ENCODE peak calls at places on chromosomes 16 and 17, in nine cellular contexts. Y is left kidney; X is progenitor cell of endocrine pancreas; D is activated naive CD8-positive, alpha-beta T cell treated with anti-CD3 and anti-CD28 coated beads, Interleukin-2, amount 50 U/mL, for 24 hours; G is left ventricle myocardium inferior; H is NCI-H2107; N is ACHN; Q is glutamatergic neuron; O is epithelial cell of prostate. J is an unnamed sample.

GRCh38 chr16:1770328-1771071 is 843 bp downstream of the NME3 start:
- DNase-seq in G (peak; percentile 62), X (no peak), Q (peak; percentile 72), N (peak; percentile 39), O (no peak), H (peak; percentile 71), D (peak; percentile 69), Y (peak; percentile 60), J (peak; percentile 79)

GRCh38 chr17:83179811-83180210 is 100.4 kb downstream of the METRNL start:
- DNase-seq in G (no peak), X (no peak), H (no peak), Y (no peak), Q (no peak), O (no peak), N (no peak), D (no peak), J (no peak)

GRCh38 chr17:50258647-50259483 is 15.4 kb upstream of the TMEM92 start:
- DNase-seq in H (no peak), O (no peak), Q (peak; percentile 12), G (no peak), D (no peak), X (no peak), N (no peak), Y (peak; percentile 60), J (no peak)

GRCh38 chr16:31138621-31139578 is 3.4 kb upstream of the PRSS8 start:
- DNase-seq in Y (peak; percentile 70), D (no peak), Q (no peak), N (peak; percentile 95), X (no peak), O (peak; percentile 68), G (peak; percentile 48), H (no peak), J (peak; percentile 72)

GRCh38 chr17:41418116-41418860 is 6.1 kb downstream of the KRT37 start:
- DNase-seq in D (no peak), X (no peak), N (no peak), Q (no peak), G (no peak), Y (no peak), O (no peak), H (no peak), J (no peak)

GRCh38 chr16:53059672-53060071 is 4.9 kb downstream of the CHD9 start:
- DNase-seq in Q (no peak), D (no peak), G (no peak), N (no peak), H (no peak), X (no peak), O (no peak), Y (peak; percentile 73), J (no peak)

GRCh38 chr17:68562736-68563135 is 38.4 kb downstream of the FAM20A start:
- DNase-seq in Q (no peak), G (no peak), Y (no peak), H (no peak), O (no peak), X (no peak), D (no peak), N (no peak), J (no peak)

GRCh38 chr16:57225978-57226377 is 19.1 kb upstream of the ARL2BP start:
- DNase-seq in Q (no peak), O (no peak), D (no peak), Y (no peak), H (no peak), N (no peak), G (no peak), X (no peak), J (no peak)

GRCh38 chr16:19809121-19809635 is 75.5 kb downstream of the GPRC5B start:
- DNase-seq in Y (no peak), Q (no peak), O (no peak), X (no peak), D (no peak), N (no peak), G (peak; percentile 22), H (no peak), J (no peak)

GRCh38 chr16:3641801-3642396 is 12.6 kb upstream of the DNASE1 start:
- DNase-seq in X (no peak), Y (no peak), D (no peak), N (no peak), G (no peak), Q (no peak), H (no peak), O (no peak), J (no peak)

GRCh38 chr16:22316411-22316811 is 19.2 kb downstream of the POLR3E start:
- DNase-seq in Y (no peak), X (no peak), D (no peak), O (no peak), H (no peak), Q (no peak), N (no peak), G (no peak), J (no peak)

GRCh38 chr17:68544521-68544920 is 32.3 kb downstream of the PRKAR1A start:
- DNase-seq in G (no peak), O (no peak), D (no peak), H (no peak), X (no peak), N (no peak), Y (no peak), Q (no peak), J (no peak)

GRCh38 chr16:75044800-75045361 is 46.1 kb downstream of the ZNRF1 start:
- DNase-seq in X (no peak), N (no peak), Q (no peak), D (no peak), G (peak; percentile 46), H (no peak), Y (no peak), O (no peak), J (peak; percentile 50)

GRCh38 chr16:24013733-24014645 is 178.2 kb downstream of the PRKCB start:
- DNase-seq in X (no peak), G (no peak), D (peak; percentile 70), N (no peak), Y (no peak), Q (no peak), O (no peak), H (no peak), J (no peak)

GRCh38 chr17:78133971-78134898 is 3.7 kb downstream of the TMC8 start:
- DNase-seq in Q (peak; percentile 65), G (no peak), H (no peak), D (peak; percentile 71), N (peak; percentile 72), Y (peak; percentile 85), X (peak; percentile 39), O (no peak), J (peak; percentile 77)

GRCh38 chr17:14434506-14434905 is 133.6 kb downstream of the HS3ST3B1 start:
- DNase-seq in G (no peak), Y (no peak), D (no peak), X (no peak), N (no peak), Q (no peak), H (no peak), O (no peak), J (no peak)